ENCODE peak calls at places on chromosomes 2 and 18, in five cellular contexts. R is mucosa of gallbladder; B is activated T-helper 1 cell treated with anti-CD3 and anti-CD28 coated beads, Interleukin-12 subunit alpha, Interleukin-12 subunit beta, Interleukin-2, Interleukin-4 antibody, amounts not matched to agents 30 ng/mL and 10 ng/mL and 1 ng/mL, durations not matched to agents 14 hours and 24 hours and 36 hours; M is HT1080; C is mesenchymal stem cell. W is an unnamed sample.

GRCh38 chr2:152497481-152498052 is 162.6 kb downstream of the FMNL2 start:
- DNase-seq in R (peak), C (peak), M (peak), B (no peak), W (peak)

GRCh38 chr18:63074987-63075404 is 244.6 kb downstream of the BCL2 start:
- DNase-seq in C (peak), M (no peak), B (peak), R (peak), W (peak)

GRCh38 chr18:44356566-44357157 is 324.0 kb upstream of the SETBP1 start:
- DNase-seq in M (no peak), C (no peak), R (no peak), B (no peak), W (no peak)

GRCh38 chr2:96374211-96374951 is 38.8 kb downstream of the NCAPH start:
- DNase-seq in R (peak), C (no peak), B (no peak), M (no peak), W (peak)

GRCh38 chr18:13617826-13618515 is 108.4 kb downstream of the FAM210A start:
- DNase-seq in R (no peak), M (no peak), B (no peak), C (no peak), W (no peak)

GRCh38 chr18:13572148-13572547 is 154.2 kb downstream of the FAM210A start:
- DNase-seq in M (no peak), B (no peak), R (no peak), C (no peak), W (no peak)

GRCh38 chr2:33219850-33220275 is 256.6 kb upstream of the RASGRP3 start:
- DNase-seq in B (no peak), M (peak), C (peak), R (no peak), W (peak)

GRCh38 chr2:98563394-98563793 is 44.9 kb downstream of the COA5 start:
- DNase-seq in R (no peak), M (no peak), B (no peak), C (no peak), W (no peak)

GRCh38 chr2:140502951-140503630 is 1627.7 kb downstream of the LRP1B start:
- DNase-seq in M (peak), R (no peak), B (no peak), C (peak), W (peak)

GRCh38 chr2:201116959-201117734 is 1.2 kb downstream of the CFLAR start:
- DNase-seq in B (peak), R (peak), M (peak), C (peak), W (peak)

GRCh38 chr2:137968477-137969417 is 4.5 kb downstream of the HNMT start:
- DNase-seq in B (no peak), M (no peak), R (no peak), C (no peak), W (no peak)

GRCh38 chr2:6177796-6178195 is 485.6 kb downstream of the SOX11 start:
- DNase-seq in C (no peak), R (no peak), M (no peak), B (no peak), W (no peak)

GRCh38 chr18:29172151-29173015 is 995.5 kb upstream of the CDH2 start:
- DNase-seq in R (no peak), B (no peak), M (no peak), C (peak), W (peak)

GRCh38 chr2:187875836-187876235 is 321.6 kb upstream of the TFPI start:
- DNase-seq in B (no peak), C (peak), R (no peak), M (no peak), W (no peak)

GRCh38 chr2:200765995-200766660 is 45.6 kb upstream of the BZW1 start:
- DNase-seq in R (no peak), C (no peak), B (no peak), M (peak), W (peak)

GRCh38 chr2:48727560-48727959 is 28.0 kb downstream of the LHCGR start:
- DNase-seq in C (peak), R (no peak), M (no peak), B (no peak), W (peak)